ENCODE peak calls at places on chromosomes 5 and 9, in seven cellular contexts. One of them, this sample, is unnamed.

GRCh38 chr9:18826248-18826647 is 206.8 kb downstream of the SAXO1 start:
- DNase-seq in dorsolateral prefrontal cortex: no peak
- DNase-seq in AG10803: no peak
- DNase-seq in caudate nucleus: no peak
- DNase-seq in left lung: no peak
- DNase-seq in stimulated activated CD8-positive, alpha-beta memory T cell treated with anti-CD3 and anti-CD28 coated beads, Interleukin-2, amount 100 ng/mL, for 48 hours: no peak
- DNase-seq in DND-41: peak
- DNase-seq in this sample: peak

GRCh38 chr9:136053757-136054142 is 41.3 kb downstream of the NACC2 start:
- DNase-seq in dorsolateral prefrontal cortex: no peak
- DNase-seq in AG10803: no peak
- DNase-seq in caudate nucleus: no peak
- DNase-seq in left lung: no peak
- DNase-seq in stimulated activated CD8-positive, alpha-beta memory T cell treated with anti-CD3 and anti-CD28 coated beads, Interleukin-2, amount 100 ng/mL, for 48 hours: no peak
- DNase-seq in DND-41: no peak
- DNase-seq in this sample: no peak

GRCh38 chr5:171863928-171864327 is 78.3 kb downstream of the SMIM23 start:
- DNase-seq in dorsolateral prefrontal cortex: no peak
- DNase-seq in AG10803: peak
- DNase-seq in caudate nucleus: no peak
- DNase-seq in left lung: no peak
- DNase-seq in stimulated activated CD8-positive, alpha-beta memory T cell treated with anti-CD3 and anti-CD28 coated beads, Interleukin-2, amount 100 ng/mL, for 48 hours: no peak
- DNase-seq in DND-41: no peak
- DNase-seq in this sample: no peak

GRCh38 chr5:548256-548655 is 24.0 kb upstream of the SLC9A3 start:
- DNase-seq in dorsolateral prefrontal cortex: peak
- DNase-seq in AG10803: peak
- DNase-seq in caudate nucleus: no peak
- DNase-seq in left lung: peak
- DNase-seq in stimulated activated CD8-positive, alpha-beta memory T cell treated with anti-CD3 and anti-CD28 coated beads, Interleukin-2, amount 100 ng/mL, for 48 hours: no peak
- DNase-seq in DND-41: no peak
- DNase-seq in this sample: no peak

GRCh38 chr5:1879292-1880263 is 3.1 kb downstream of the IRX4 start:
- DNase-seq in dorsolateral prefrontal cortex: no peak
- DNase-seq in AG10803: no peak
- DNase-seq in caudate nucleus: no peak
- DNase-seq in left lung: peak
- DNase-seq in stimulated activated CD8-positive, alpha-beta memory T cell treated with anti-CD3 and anti-CD28 coated beads, Interleukin-2, amount 100 ng/mL, for 48 hours: no peak
- DNase-seq in DND-41: no peak
- DNase-seq in this sample: peak

GRCh38 chr5:95518417-95518816 is 36.4 kb downstream of the SKIC3 start:
- DNase-seq in dorsolateral prefrontal cortex: no peak
- DNase-seq in AG10803: no peak
- DNase-seq in caudate nucleus: no peak
- DNase-seq in left lung: no peak
- DNase-seq in stimulated activated CD8-positive, alpha-beta memory T cell treated with anti-CD3 and anti-CD28 coated beads, Interleukin-2, amount 100 ng/mL, for 48 hours: no peak
- DNase-seq in DND-41: no peak
- DNase-seq in this sample: no peak

GRCh38 chr9:122302541-122302940 is 37.9 kb downstream of the MRRF start:
- DNase-seq in dorsolateral prefrontal cortex: no peak
- DNase-seq in AG10803: no peak
- DNase-seq in caudate nucleus: no peak
- DNase-seq in left lung: no peak
- DNase-seq in stimulated activated CD8-positive, alpha-beta memory T cell treated with anti-CD3 and anti-CD28 coated beads, Interleukin-2, amount 100 ng/mL, for 48 hours: no peak
- DNase-seq in DND-41: no peak
- DNase-seq in this sample: no peak

GRCh38 chr5:175344331-175345200 is 99.4 kb downstream of the DRD1 start:
- DNase-seq in dorsolateral prefrontal cortex: peak
- DNase-seq in AG10803: peak
- DNase-seq in caudate nucleus: no peak
- DNase-seq in left lung: no peak
- DNase-seq in stimulated activated CD8-positive, alpha-beta memory T cell treated with anti-CD3 and anti-CD28 coated beads, Interleukin-2, amount 100 ng/mL, for 48 hours: no peak
- DNase-seq in DND-41: no peak
- DNase-seq in this sample: peak

GRCh38 chr5:173242675-173243085 is 7.7 kb upstream of the NKX2-5 start:
- DNase-seq in dorsolateral prefrontal cortex: no peak
- DNase-seq in AG10803: no peak
- DNase-seq in caudate nucleus: no peak
- DNase-seq in left lung: no peak
- DNase-seq in stimulated activated CD8-positive, alpha-beta memory T cell treated with anti-CD3 and anti-CD28 coated beads, Interleukin-2, amount 100 ng/mL, for 48 hours: no peak
- DNase-seq in DND-41: no peak
- DNase-seq in this sample: peak

GRCh38 chr5:51326844-51327243 is 56.4 kb upstream of the ISL1 start:
- DNase-seq in dorsolateral prefrontal cortex: no peak
- DNase-seq in AG10803: no peak
- DNase-seq in caudate nucleus: no peak
- DNase-seq in left lung: no peak
- DNase-seq in stimulated activated CD8-positive, alpha-beta memory T cell treated with anti-CD3 and anti-CD28 coated beads, Interleukin-2, amount 100 ng/mL, for 48 hours: no peak
- DNase-seq in DND-41: no peak
- DNase-seq in this sample: peak

GRCh38 chr5:37735649-37736347 is 104.0 kb downstream of the GDNF start:
- DNase-seq in dorsolateral prefrontal cortex: peak
- DNase-seq in AG10803: peak
- DNase-seq in caudate nucleus: peak
- DNase-seq in left lung: no peak
- DNase-seq in stimulated activated CD8-positive, alpha-beta memory T cell treated with anti-CD3 and anti-CD28 coated beads, Interleukin-2, amount 100 ng/mL, for 48 hours: no peak
- DNase-seq in DND-41: no peak
- DNase-seq in this sample: no peak

GRCh38 chr5:138408023-138408422 is 30.8 kb upstream of the REEP2 start:
- DNase-seq in dorsolateral prefrontal cortex: no peak
- DNase-seq in AG10803: peak
- DNase-seq in caudate nucleus: no peak
- DNase-seq in left lung: no peak
- DNase-seq in stimulated activated CD8-positive, alpha-beta memory T cell treated with anti-CD3 and anti-CD28 coated beads, Interleukin-2, amount 100 ng/mL, for 48 hours: no peak
- DNase-seq in DND-41: peak
- DNase-seq in this sample: peak

GRCh38 chr5:146240951-146241350 is 37.5 kb downstream of the RBM27 start:
- DNase-seq in dorsolateral prefrontal cortex: no peak
- DNase-seq in AG10803: peak
- DNase-seq in caudate nucleus: no peak
- DNase-seq in left lung: no peak
- DNase-seq in stimulated activated CD8-positive, alpha-beta memory T cell treated with anti-CD3 and anti-CD28 coated beads, Interleukin-2, amount 100 ng/mL, for 48 hours: no peak
- DNase-seq in DND-41: no peak
- DNase-seq in this sample: no peak

GRCh38 chr9:89154651-89155336 is 23.8 kb downstream of the SHC3 start:
- DNase-seq in dorsolateral prefrontal cortex: no peak
- DNase-seq in AG10803: peak
- DNase-seq in caudate nucleus: no peak
- DNase-seq in left lung: no peak
- DNase-seq in stimulated activated CD8-positive, alpha-beta memory T cell treated with anti-CD3 and anti-CD28 coated beads, Interleukin-2, amount 100 ng/mL, for 48 hours: no peak
- DNase-seq in DND-41: no peak
- DNase-seq in this sample: no peak

This sample was measured in mesendoderm.